ENCODE peak calls at places on chromosomes 1 and 21, in nine cellular contexts. E is activated T-helper 1 cell treated with Interleukin-2 at 50 U/mL for 16 hours; Q is nephron progenitor cell; P is K562; H is stimulated activated CD8-positive, alpha-beta memory T cell treated with anti-CD3 and anti-CD28 coated beads, Interleukin-4, amount 100 ng/mL, for 1 hour; T is activated CD4-positive, alpha-beta T cell treated with anti-CD3 and anti-CD28 coated beads, Interleukin-2, amount 50 U/mL, for 48 hours; F is NCI-H748 treated with DMSO at 0.1 percent for 48 hours; Z is CD8-positive, alpha-beta T cell; M is psoas muscle. N is an unnamed sample.

GRCh38 chr1:113142791-113143190 is 69.8 kb downstream of the LRIG2 start:
- DNase-seq in E (no peak), Q (no peak), P (no peak), H (no peak), T (no peak), F (no peak), Z (no peak), M (no peak), N (no peak)

GRCh38 chr1:44684525-44684924 is 10.0 kb downstream of the ARMH1 start:
- DNase-seq in E (no peak), Q (no peak), P (no peak), H (no peak), T (no peak), F (no peak), Z (no peak), M (no peak), N (no peak)

GRCh38 chr1:5430911-5431310 is 561.3 kb downstream of the NPHP4 start:
- DNase-seq in E (no peak), Q (no peak), P (no peak), H (no peak), T (no peak), F (peak; percentile 91), Z (no peak), M (no peak), N (no peak)

GRCh38 chr1:48679107-48679506 is 97.6 kb downstream of the BEND5 start:
- DNase-seq in E (no peak), Q (no peak), P (no peak), H (no peak), T (no peak), F (no peak), Z (no peak), M (no peak), N (no peak)

GRCh38 chr21:21714396-21714795 is 716.2 kb downstream of the NCAM2 start:
- DNase-seq in E (no peak), Q (no peak), P (no peak), H (no peak), T (no peak), F (no peak), Z (no peak), M (no peak), N (no peak)

GRCh38 chr1:18775341-18775740 is 84.1 kb downstream of the TAS1R2 start:
- DNase-seq in E (no peak), Q (no peak), P (no peak), H (no peak), T (no peak), F (no peak), Z (no peak), M (no peak), N (no peak)

GRCh38 chr1:4424254-4424653 is 230.2 kb upstream of the AJAP1 start:
- DNase-seq in E (no peak), Q (no peak), P (no peak), H (no peak), T (no peak), F (no peak), Z (no peak), M (no peak), N (no peak)

GRCh38 chr1:155913969-155914757 is 3.0 kb upstream of the RIT1 start:
- DNase-seq in E (no peak), Q (no peak), P (no peak), H (no peak), T (no peak), F (no peak), Z (no peak), M (no peak), N (no peak)

GRCh38 chr1:44842763-44843655 is at the start of gene PTCH2:
- DNase-seq in E (no peak), Q (peak; percentile 96), P (peak; percentile 93), H (no peak), T (peak; percentile 27), F (peak; percentile 30), Z (no peak), M (peak; percentile 85), N (no peak)

GRCh38 chr1:54798769-54799641 is 2.1 kb downstream of the TTC22 start:
- DNase-seq in E (no peak), Q (no peak), P (no peak), H (no peak), T (peak; percentile 69), F (no peak), Z (no peak), M (peak; percentile 38), N (no peak)

GRCh38 chr1:220451541-220451940 is 76.4 kb upstream of the MARK1 start:
- DNase-seq in E (no peak), Q (no peak), P (no peak), H (no peak), T (no peak), F (no peak), Z (no peak), M (no peak), N (no peak)

GRCh38 chr21:43345746-43346409 is 81.1 kb downstream of the SIK1 start:
- DNase-seq in E (no peak), Q (no peak), P (peak; percentile 57), H (no peak), T (peak; percentile 49), F (no peak), Z (no peak), M (no peak), N (no peak)

GRCh38 chr1:246074421-246074820 is 432.7 kb downstream of the SMYD3 start:
- DNase-seq in E (no peak), Q (no peak), P (no peak), H (no peak), T (no peak), F (no peak), Z (no peak), M (no peak), N (no peak)

GRCh38 chr1:93964777-93965200 is 55.6 kb upstream of the GCLM start:
- DNase-seq in E (no peak), Q (no peak), P (no peak), H (no peak), T (no peak), F (no peak), Z (no peak), M (no peak), N (no peak)

GRCh38 chr1:87226341-87226760 is 102.3 kb upstream of the LMO4 start:
- DNase-seq in E (no peak), Q (no peak), P (no peak), H (no peak), T (no peak), F (no peak), Z (no peak), M (peak; percentile 85), N (no peak)

GRCh38 chr1:161954466-161954865 is 69.2 kb downstream of the OLFML2B start:
- DNase-seq in E (no peak), Q (no peak), P (no peak), H (no peak), T (no peak), F (no peak), Z (no peak), M (no peak), N (no peak)

GRCh38 chr1:9927259-9927658 is 15.9 kb downstream of the LZIC start:
- DNase-seq in E (no peak), Q (no peak), P (no peak), H (no peak), T (no peak), F (no peak), Z (no peak), M (no peak), N (no peak)

GRCh38 chr21:43603641-43604504 is 55.4 kb downstream of the HSF2BP start:
- DNase-seq in E (no peak), Q (no peak), P (no peak), H (no peak), T (no peak), F (no peak), Z (no peak), M (no peak), N (no peak)